ENCODE peak calls at places on chromosome 20, in nine cellular contexts. M is GM23338, Q is neural progenitor cell, W is GM23248, Y is hepatocyte, U is HCT116, X is SK-N-SH, J is MM.1S, I is PC-3. N is an unnamed sample.

GRCh38 chr20:50197463-50197862 is 6.8 kb downstream of the CEBPB start:
- DNase-seq in Y (no peak), M (no peak), W (no peak), U (no peak), I (no peak), Q (no peak), J (no peak), X (no peak), N (no peak)

GRCh38 chr20:37396520-37397075 is 50.7 kb downstream of the SRC start:
- DNase-seq in I (no peak), J (no peak), Q (peak; percentile 96), U (no peak), W (no peak), M (peak; percentile 91), X (peak; percentile 77), Y (peak; percentile 71), N (no peak)

GRCh38 chr20:47269309-47270165 is 87.0 kb downstream of the ZMYND8 start:
- DNase-seq in J (no peak), I (no peak), Q (no peak), X (peak; percentile 41), Y (no peak), M (no peak), W (peak; percentile 54), U (no peak), N (no peak)

GRCh38 chr20:46243707-46244628 is 64.3 kb downstream of the CDH22 start:
- DNase-seq in X (no peak), Q (no peak), W (peak; percentile 64), I (no peak), U (no peak), J (no peak), Y (no peak), M (no peak), N (no peak)

GRCh38 chr20:49685809-49686208 is 27.9 kb downstream of the B4GALT5 start:
- DNase-seq in J (no peak), I (peak; percentile 49), M (no peak), U (no peak), X (no peak), W (peak; percentile 83), Y (no peak), Q (no peak), N (no peak)

GRCh38 chr20:50501970-50502745 is 8.0 kb upstream of the PTPN1 start:
- DNase-seq in W (no peak), I (no peak), M (no peak), X (no peak), Q (no peak), J (no peak), Y (no peak), U (no peak), N (no peak)

GRCh38 chr20:54468082-54468481 is 7.3 kb upstream of the DOK5 start:
- DNase-seq in Q (no peak), X (no peak), U (no peak), M (no peak), J (no peak), I (no peak), Y (no peak), W (peak; percentile 24), N (no peak)

GRCh38 chr20:9508696-9509178 is 5.7 kb upstream of the LAMP5 start:
- DNase-seq in Q (peak; percentile 37), X (no peak), J (no peak), Y (no peak), U (no peak), I (no peak), M (peak; percentile 66), W (no peak), N (no peak)

GRCh38 chr20:63316502-63316921 is 23.5 kb downstream of the COL20A1 start:
- DNase-seq in I (no peak), W (peak; percentile 16), M (no peak), Y (no peak), J (no peak), X (no peak), U (no peak), Q (no peak), N (no peak)

GRCh38 chr20:8132015-8132631 is at the start of gene PLCB1:
- DNase-seq in X (peak; percentile 96), Y (peak; percentile 92), U (peak; percentile 13), M (peak; percentile 96), J (peak; percentile 88), W (peak; percentile 93), I (peak; percentile 72), Q (peak; percentile 95), N (peak; percentile 91)

GRCh38 chr20:38127011-38127621 is 38.0 kb downstream of the TGM2 start:
- DNase-seq in J (no peak), M (no peak), W (peak; percentile 85), X (no peak), I (peak; percentile 77), U (peak; percentile 26), Y (peak; percentile 54), Q (no peak), N (no peak)

GRCh38 chr20:8304124-8304800 is 172.2 kb downstream of the PLCB1 start:
- DNase-seq in U (no peak), X (no peak), Y (no peak), Q (peak; percentile 57), W (no peak), M (no peak), I (no peak), J (no peak), N (no peak)

GRCh38 chr20:63402178-63402859 is 41.2 kb upstream of the CHRNA4 start:
- DNase-seq in W (peak; percentile 19), Q (no peak), X (no peak), M (no peak), I (no peak), Y (no peak), J (no peak), U (no peak), N (no peak)

GRCh38 chr20:47273591-47274235 is 82.8 kb downstream of the ZMYND8 start:
- DNase-seq in I (no peak), J (no peak), Y (no peak), X (no peak), U (no peak), Q (no peak), W (peak; percentile 39), M (no peak), N (no peak)

GRCh38 chr20:34806255-34806654 is 19.2 kb downstream of the NCOA6 start:
- DNase-seq in W (no peak), X (no peak), U (no peak), Q (no peak), Y (no peak), I (no peak), M (no peak), J (no peak), N (no peak)

GRCh38 chr20:56520180-56520579 is 4.4 kb upstream of the FAM209A start:
- DNase-seq in Y (no peak), M (no peak), J (no peak), U (no peak), W (no peak), X (no peak), Q (no peak), I (no peak), N (no peak)

GRCh38 chr20:56518126-56518525 is 6.4 kb upstream of the FAM209A start:
- DNase-seq in U (no peak), X (no peak), I (no peak), J (no peak), Q (no peak), M (no peak), W (no peak), Y (no peak), N (no peak)

GRCh38 chr20:56517641-56518040 is 6.9 kb upstream of the FAM209A start:
- DNase-seq in Y (no peak), J (no peak), X (no peak), M (no peak), U (no peak), Q (no peak), W (no peak), I (no peak), N (no peak)

GRCh38 chr20:56518999-56519398 is 5.5 kb upstream of the FAM209A start:
- DNase-seq in M (no peak), J (no peak), Y (no peak), Q (no peak), W (no peak), I (no peak), U (no peak), X (no peak), N (no peak)

GRCh38 chr20:56519551-56519950 is 5.0 kb upstream of the FAM209A start:
- DNase-seq in J (no peak), M (no peak), X (no peak), U (no peak), I (no peak), W (no peak), Q (no peak), Y (no peak), N (no peak)
- TF ChIP-seq EZH2phosphoT487 in J (no peak), M (no peak), X (no peak), U (no peak), I (no peak), W (no peak), Q (no peak), Y (no peak), N (no peak)

GRCh38 chr20:15756401-15756800 is 816.8 kb downstream of the KIF16B start:
- DNase-seq in M (no peak), Q (no peak), X (no peak), Y (no peak), J (no peak), W (no peak), U (no peak), I (no peak), N (no peak)

GRCh38 chr20:15759546-15760216 is 813.6 kb downstream of the KIF16B start:
- DNase-seq in M (no peak), J (no peak), Q (no peak), U (no peak), Y (peak; percentile 38), I (peak; percentile 31), X (peak; percentile 2), W (peak; percentile 28), N (no peak)

GRCh38 chr20:15760217-15760567 is 813.1 kb downstream of the KIF16B start:
- DNase-seq in W (peak; percentile 0), X (no peak), Q (no peak), I (no peak), U (no peak), J (no peak), M (no peak), Y (peak; percentile 5), N (no peak)

DNA sequence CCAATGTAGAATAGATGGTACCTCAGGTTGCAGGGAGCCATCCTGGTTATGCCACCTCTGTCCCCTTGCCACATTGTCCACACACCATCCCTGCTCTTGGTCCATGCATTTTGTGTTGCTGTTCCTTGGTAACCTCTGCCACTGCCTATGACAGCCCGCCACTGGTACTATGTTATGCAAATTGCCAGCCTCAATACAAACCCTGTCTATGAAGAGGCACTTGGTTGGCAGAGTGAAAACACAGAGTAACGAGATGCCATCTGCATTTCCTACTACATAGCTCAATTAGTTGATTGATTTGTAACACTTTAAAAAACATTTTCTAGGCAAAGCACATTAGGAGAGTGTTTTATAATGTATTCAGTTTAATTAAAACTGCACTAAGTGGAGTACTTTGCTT is 817.2 kb downstream of the KIF16B start:
- DNase-seq in Q (no peak), J (no peak), I (no peak), U (no peak), Y (no peak), X (no peak), M (no peak), W (no peak), N (no peak)
- H3K4me3 ChIP-seq in Q (no peak overlapping the region), J (no peak overlapping the region), I (no peak overlapping the region), U (no peak overlapping the region), Y (no peak overlapping the region), X (no peak overlapping the region), M (no peak overlapping the region), W (no peak overlapping the region), N (no peak overlapping the region)

GRCh38 chr20:24746351-24746685 is 202.8 kb upstream of the CST7 start:
- DNase-seq in W (no peak), J (no peak), I (peak; percentile 87), Q (no peak), X (no peak), U (peak; percentile 48), Y (no peak), M (no peak), N (no peak)
- TF ChIP-seq EZH2phosphoT487 in W (no peak), J (no peak), I (no peak), Q (no peak), X (no peak), U (no peak), Y (no peak), M (no peak), N (no peak)

GRCh38 chr20:23178806-23179205 is 92.7 kb upstream of the CD93 start:
- DNase-seq in Y (no peak), M (no peak), W (no peak), X (no peak), Q (no peak), J (no peak), I (no peak), U (no peak), N (no peak)
- H3K4me3 ChIP-seq in Y (no peak overlapping the region), M (no peak overlapping the region), W (no peak overlapping the region), X (no peak overlapping the region), Q (no peak overlapping the region), J (no peak overlapping the region), I (no peak overlapping the region), U (no peak overlapping the region), N (no peak overlapping the region)